ENCODE peak calls at places on chromosomes 12 and 14, in eight cellular contexts. J is esophagus squamous epithelium; V is T-helper 1 cell; K is MCF 10A; A is OCI-M1; O is substantia nigra; Z is activated CD4-positive, alpha-beta T cell treated with anti-CD3 and anti-CD28 coated beads for 48 hours; U is HTR-8/SVneo. N is an unnamed sample.

GRCh38 chr14:94601961-94602391 is 10.2 kb upstream of the SERPINA3 start:
- DNase-seq in Z (no peak), K (peak; percentile 94), O (peak; percentile 55), A (peak; percentile 0), J (no peak), U (peak; percentile 53), V (no peak), N (peak; percentile 87)

GRCh38 chr12:1644523-1645438 is 15.8 kb downstream of the WNT5B start:
- DNase-seq in Z (no peak), O (peak; percentile 90), K (peak; percentile 32), A (no peak), V (no peak), U (no peak), J (no peak), N (no peak)

GRCh38 chr14:96362071-96362964 is 823 bp downstream of the ATG2B start:
- DNase-seq in K (peak; percentile 69), V (peak; percentile 43), Z (peak; percentile 64), U (peak; percentile 11), O (peak; percentile 75), J (no peak), A (peak; percentile 58), N (peak; percentile 61)

GRCh38 chr12:91219511-91219910 is 36.9 kb upstream of the DCN start:
- DNase-seq in K (peak; percentile 63), A (no peak), J (no peak), O (no peak), Z (no peak), U (no peak), V (no peak), N (peak; percentile 70)

GRCh38 chr14:75297417-75298040 is 18.9 kb downstream of the FOS start:
- DNase-seq in U (no peak), A (peak; percentile 15), V (no peak), K (no peak), Z (no peak), O (no peak), J (no peak), N (no peak)

GRCh38 chr12:50142993-50143392 is 24.2 kb downstream of the CERS5 start:
- DNase-seq in A (no peak), V (no peak), K (no peak), O (no peak), Z (no peak), J (no peak), U (no peak), N (no peak)

GRCh38 chr14:92888896-92889295 is 34.1 kb upstream of the CHGA start:
- DNase-seq in V (no peak), J (no peak), O (no peak), A (no peak), K (no peak), Z (no peak), U (no peak), N (no peak)

GRCh38 chr14:105292810-105293711 is 7.7 kb downstream of the BRF1 start:
- DNase-seq in A (no peak), V (no peak), U (no peak), Z (peak; percentile 23), O (no peak), K (no peak), J (no peak), N (no peak)

GRCh38 chr12:47896633-47897032 is 8.2 kb downstream of the VDR start:
- DNase-seq in V (no peak), J (no peak), Z (no peak), K (peak; percentile 97), A (no peak), O (no peak), U (no peak), N (peak; percentile 68)

GRCh38 chr14:34851395-34851794 is 23.8 kb downstream of the BAZ1A start:
- DNase-seq in Z (no peak), U (no peak), O (no peak), V (no peak), A (no peak), J (no peak), K (peak; percentile 87), N (peak; percentile 38)

GRCh38 chr14:104794099-104794498 is 1.4 kb downstream of the AKT1 start:
- DNase-seq in O (peak; percentile 51), V (no peak), U (no peak), A (no peak), J (no peak), K (peak; percentile 60), Z (peak; percentile 62), N (peak; percentile 51)

GRCh38 chr12:53867216-53868012 is 71.2 kb upstream of the HOXC13 start:
- DNase-seq in O (no peak), A (no peak), Z (no peak), K (peak; percentile 84), V (no peak), U (peak; percentile 43), J (no peak), N (peak; percentile 59)

GRCh38 chr12:20289512-20289911 is 78.8 kb upstream of the PDE3A start:
- DNase-seq in Z (no peak), A (no peak), K (no peak), O (no peak), U (no peak), V (no peak), J (no peak), N (no peak)

GRCh38 chr14:36254020-36254614 is 66.3 kb downstream of the MBIP start:
- DNase-seq in V (no peak), K (peak; percentile 6), U (no peak), Z (no peak), O (no peak), A (no peak), J (no peak), N (peak; percentile 26)

GRCh38 chr14:50559990-50560928 is at the start of gene ATL1:
- DNase-seq in O (peak; percentile 85), U (peak; percentile 59), V (no peak), K (peak; percentile 77), Z (peak; percentile 61), J (no peak), A (peak; percentile 2), N (peak; percentile 46)

GRCh38 chr14:54083549-54084239 is 127.1 kb upstream of the BMP4 start:
- DNase-seq in Z (no peak), J (no peak), U (no peak), K (no peak), O (no peak), A (no peak), V (no peak), N (peak; percentile 19)

GRCh38 chr14:52711666-52712065 is 4.7 kb downstream of the PSMC6 start:
- DNase-seq in V (no peak), O (no peak), A (no peak), K (no peak), Z (no peak), J (no peak), U (no peak), N (no peak)

GRCh38 chr12:32515137-32515860 is 115.9 kb downstream of the FGD4 start:
- DNase-seq in Z (no peak), K (no peak), O (no peak), J (no peak), U (no peak), V (no peak), A (peak; percentile 52), N (no peak)

GRCh38 chr12:126493366-126494108 is 1428.3 kb downstream of the AACS start:
- DNase-seq in U (no peak), K (peak; percentile 81), Z (no peak), V (no peak), A (peak; percentile 43), J (no peak), O (no peak), N (peak; percentile 89)

GRCh38 chr12:65508281-65509035 is 230.0 kb downstream of the MSRB3 start:
- DNase-seq in U (no peak), V (no peak), O (no peak), J (no peak), Z (no peak), K (no peak), A (no peak), N (no peak)

GRCh38 chr14:102504302-102504950 is 5.2 kb downstream of the ANKRD9 start:
- DNase-seq in O (peak; percentile 23), U (no peak), J (no peak), K (no peak), V (no peak), A (peak; percentile 73), Z (no peak), N (no peak)

GRCh38 chr12:12007001-12007712 is 63.6 kb upstream of the BCL2L14 start:
- DNase-seq in V (no peak), O (no peak), Z (peak; percentile 89), K (no peak), A (no peak), J (no peak), U (no peak), N (peak; percentile 97)

GRCh38 chr14:103302966-103303365 is 31.1 kb upstream of the EIF5 start:
- DNase-seq in Z (no peak), K (no peak), A (peak; percentile 34), O (no peak), J (no peak), U (no peak), V (no peak), N (no peak)

GRCh38 chr14:75531660-75532317 is 9.5 kb downstream of the BATF start:
- DNase-seq in A (no peak), V (no peak), U (no peak), Z (no peak), K (peak; percentile 49), J (no peak), O (no peak), N (peak; percentile 44)

N was measured in HT1080.